ENCODE peak calls at places on chromosomes 2 and 18, in six cellular contexts. L, Z, O, T, I and G are unnamed samples.

GRCh38 chr18:55694291-55694690 is 106.3 kb upstream of the TCF4 start:
- DNase-seq in L (peak; percentile 13), Z (no peak), O (no peak), T (no peak), I (no peak), G (no peak)

GRCh38 chr2:99492721-99493120 is 2.9 kb upstream of the REV1 start:
- DNase-seq in L (no peak), Z (no peak), O (no peak), T (no peak), I (no peak), G (no peak)

GRCh38 chr18:48868468-48869466 is 82.0 kb downstream of the SMAD7 start:
- DNase-seq in L (peak; percentile 34), Z (peak; percentile 19), O (peak; percentile 23), T (no peak), I (no peak), G (no peak)

GRCh38 chr2:12718662-12719399 is 2.1 kb downstream of the TRIB2 start:
- DNase-seq in L (no peak), Z (no peak), O (no peak), T (no peak), I (no peak), G (peak; percentile 85)

GRCh38 chr18:33116376-33116775 is 324.1 kb downstream of the CCDC178 start:
- DNase-seq in L (no peak), Z (peak; percentile 82), O (no peak), T (no peak), I (no peak), G (no peak)

GRCh38 chr2:120398051-120398960 is 52.4 kb downstream of the INHBB start:
- DNase-seq in L (peak; percentile 58), Z (peak; percentile 1), O (no peak), T (peak; percentile 58), I (no peak), G (no peak)

GRCh38 chr2:132564065-132564464 is 105.9 kb downstream of the LYPD1 start:
- DNase-seq in L (no peak), Z (no peak), O (no peak), T (no peak), I (no peak), G (no peak)

GRCh38 chr18:51072586-51073303 is 42.7 kb downstream of the SMAD4 start:
- DNase-seq in L (no peak), Z (no peak), O (no peak), T (no peak), I (no peak), G (no peak)

GRCh38 chr2:31137211-31138036 is 816 bp downstream of the GALNT14 start:
- DNase-seq in L (no peak), Z (no peak), O (no peak), T (no peak), I (no peak), G (peak; percentile 85)

GRCh38 chr18:63427566-63427965 is 5.3 kb upstream of the VPS4B start:
- DNase-seq in L (no peak), Z (peak; percentile 33), O (no peak), T (no peak), I (no peak), G (no peak)

GRCh38 chr2:238169708-238170251 is 11.0 kb downstream of the ERFE start:
- DNase-seq in L (peak; percentile 98), Z (no peak), O (peak; percentile 54), T (no peak), I (peak; percentile 39), G (peak; percentile 40)

GRCh38 chr2:144082327-144082726 is 437.6 kb downstream of the ZEB2 start:
- DNase-seq in L (no peak), Z (no peak), O (no peak), T (no peak), I (no peak), G (no peak)

GRCh38 chr2:1707771-1708351 is 36.5 kb downstream of the PXDN start:
- DNase-seq in L (peak; percentile 90), Z (peak; percentile 55), O (peak; percentile 90), T (peak; percentile 92), I (peak; percentile 51), G (peak; percentile 71)

GRCh38 chr18:4544131-4544530 is 89.0 kb upstream of the DLGAP1 start:
- DNase-seq in L (no peak), Z (no peak), O (no peak), T (no peak), I (no peak), G (no peak)

GRCh38 chr18:24199563-24199962 is 60.7 kb downstream of the CABYR start:
- DNase-seq in L (no peak), Z (no peak), O (no peak), T (no peak), I (no peak), G (no peak)
- TF ChIP-seq POLR2A in L (no peak), Z (no peak), O (no peak), T (no peak), I (no peak), G (no peak)

GRCh38 chr2:219572237-219573001 is at the start of gene INHA:
- DNase-seq in L (no peak), Z (no peak), O (no peak), T (no peak), I (no peak), G (no peak)
- TF ChIP-seq CTCF in L (no peak), Z (no peak), O (no peak), T (no peak), I (no peak), G (no peak)

GRCh38 chr2:124908411-124908810 is 883.3 kb downstream of the CNTNAP5 start:
- DNase-seq in L (no peak), Z (no peak), O (no peak), T (no peak), I (no peak), G (no peak)
- H3K4me3 ChIP-seq in L (no peak overlapping the region), Z (no peak overlapping the region), O (no peak overlapping the region), T (no peak overlapping the region), I (no peak overlapping the region), G (no peak overlapping the region)

DNA sequence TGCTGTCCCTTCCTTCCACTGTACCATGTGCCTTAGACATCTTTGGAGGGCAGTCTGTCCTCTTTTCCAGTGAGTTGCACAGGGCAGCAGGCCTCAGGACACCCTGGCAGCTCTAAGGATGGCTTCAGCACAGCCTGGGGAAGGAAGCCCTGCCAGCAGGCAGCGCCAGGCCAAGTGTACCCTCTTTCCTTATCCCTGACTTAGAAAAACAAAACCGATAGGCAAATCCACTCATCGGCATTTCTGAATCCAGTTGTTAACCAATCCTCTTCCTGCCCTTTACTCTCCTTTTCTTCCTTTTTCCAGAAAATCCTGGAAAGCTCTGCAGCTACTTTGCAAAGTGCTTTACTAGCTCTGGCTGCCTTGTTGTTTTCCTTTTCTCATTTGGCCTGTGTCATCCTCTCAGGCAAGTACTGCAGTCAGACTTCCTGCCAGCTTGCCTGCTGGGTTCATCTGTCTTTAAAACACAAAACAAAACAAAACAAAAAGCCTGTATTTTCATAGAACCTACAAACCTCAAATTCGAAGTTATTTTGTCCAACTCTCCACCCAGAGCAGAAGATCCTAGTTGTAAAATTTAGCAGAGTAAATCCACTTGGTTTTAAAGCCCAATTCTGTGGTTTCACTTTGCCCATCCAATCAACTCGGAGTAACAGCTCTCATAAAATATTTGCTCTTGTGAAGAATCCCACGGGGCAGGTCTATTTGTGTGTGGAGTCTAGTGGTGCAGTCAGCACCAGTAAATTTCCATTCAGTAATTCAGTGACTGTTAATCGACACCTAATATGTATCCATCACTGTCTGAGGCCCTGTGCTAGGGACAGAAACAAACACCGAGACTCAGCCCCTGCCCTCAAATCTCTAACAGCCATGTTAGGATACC is 45.2 kb downstream of the PCBP1 start:
- DNase-seq in L (peak; percentile 63), Z (peak; percentile 47), O (peak; percentile 61), T (no peak), I (peak; percentile 74), G (no peak)
- TF ChIP-seq POLR2A in L (no peak), Z (peak; percentile 52), O (no peak), T (peak; percentile 12), I (no peak), G (no peak)

GRCh38 chr2:181178823-181179412 is 198.5 kb downstream of the UBE2E3 start:
- DNase-seq in L (no peak), Z (peak; percentile 26), O (no peak), T (no peak), I (no peak), G (no peak)
- TF ChIP-seq CTCF in L (peak; percentile 16), Z (peak; percentile 38), O (peak; percentile 28), T (no peak), I (peak; percentile 25), G (peak; percentile 27)

DNA sequence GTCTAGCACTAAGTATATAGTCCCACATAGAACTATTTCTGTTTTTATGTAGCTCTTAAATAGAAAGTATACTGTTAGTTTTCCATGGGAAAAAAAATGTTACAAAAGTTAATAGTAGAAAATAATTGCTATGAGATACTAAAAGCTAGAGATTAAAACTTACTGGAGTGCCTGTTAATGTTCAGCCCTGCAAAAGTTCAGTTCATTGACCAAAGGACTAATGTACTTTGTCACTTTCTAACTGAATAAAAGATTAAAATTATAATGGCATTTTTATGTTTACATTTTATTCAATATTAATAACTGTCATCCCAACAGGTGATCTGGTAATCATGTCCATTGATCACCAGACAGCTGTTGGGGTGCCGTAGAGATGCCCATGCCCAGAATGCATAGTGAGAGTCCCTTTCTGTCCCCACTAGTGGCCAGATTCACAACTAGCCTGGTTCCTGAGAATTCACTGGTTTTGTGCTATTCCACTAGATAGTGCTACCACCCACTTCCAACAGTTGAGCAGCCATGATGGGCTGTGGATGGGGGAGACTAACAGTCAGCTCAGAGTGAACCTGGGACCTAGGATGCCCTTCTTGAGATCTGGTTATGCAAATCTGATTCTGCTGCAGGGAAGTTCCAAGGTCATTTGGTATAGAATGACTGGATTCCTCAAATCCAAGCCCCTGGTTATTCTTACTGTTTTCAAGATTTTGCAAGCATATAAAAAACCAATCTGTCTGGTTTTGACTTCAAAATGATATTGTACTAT is 57.8 kb downstream of the AFTPH start:
- DNase-seq in L (no peak), Z (no peak), O (no peak), T (no peak), I (no peak), G (no peak)
- H3K4me3 ChIP-seq in L (no peak overlapping the region), Z (no peak overlapping the region), O (no peak overlapping the region), T (no peak overlapping the region), I (no peak overlapping the region), G (no peak overlapping the region)

DNA sequence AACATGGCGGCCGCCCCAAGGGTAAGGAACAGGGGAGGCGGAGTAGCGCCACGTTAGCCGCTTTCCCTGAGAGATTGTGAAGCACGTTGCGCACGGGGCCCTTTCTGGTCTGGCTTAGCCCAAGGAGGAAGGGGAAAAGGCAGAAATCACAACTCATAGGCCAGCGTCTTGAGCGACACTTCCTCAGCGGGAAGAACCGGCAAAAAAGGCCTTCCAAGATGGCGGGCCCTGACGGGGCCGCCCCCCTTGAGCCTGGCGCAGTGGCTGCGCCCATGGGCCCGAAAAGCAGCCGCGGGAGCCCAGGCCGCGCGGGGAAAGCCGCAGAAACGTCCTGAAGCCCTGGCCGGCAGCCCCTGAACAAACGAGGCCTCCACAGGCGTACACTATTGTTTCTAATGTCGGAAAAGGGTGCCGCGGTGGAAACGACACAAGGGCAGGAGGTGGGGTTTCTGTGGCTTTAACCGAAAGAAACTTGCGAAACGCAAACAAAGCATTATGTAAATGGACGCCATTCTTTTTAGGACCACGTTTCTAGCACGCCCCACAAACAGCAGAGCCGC is 919 bp upstream of the PCBP1 start:
- DNase-seq in L (peak; percentile 82), Z (peak; percentile 66), O (peak; percentile 82), T (peak; percentile 87), I (peak; percentile 76), G (peak; percentile 92)
- TF ChIP-seq POLR2A in L (peak; percentile 15), Z (no peak), O (no peak), T (no peak), I (no peak), G (no peak)

GRCh38 chr18:61893304-61893970 is 630 bp upstream of the RNF152 start:
- DNase-seq in L (peak; percentile 61), Z (peak; percentile 55), O (peak; percentile 62), T (peak; percentile 71), I (no peak), G (peak; percentile 92)
- TF ChIP-seq CTCF in L (peak; percentile 33), Z (peak; percentile 3), O (no peak), T (no peak), I (no peak), G (no peak)